ENCODE peak calls at places on chromosomes 13 and 19, in seven cellular contexts. Z is NCI-H446; V is CD8-positive, alpha-beta T cell; F is uterus; A is H54; H is lower lobe of right lung; Q is glutamatergic neuron. Y is an unnamed sample.
A peak's percentile ranks its signal among the peaks of the same experiment; 100 is the strongest.

GRCh38 chr13:80571346-80572307 is 230.7 kb upstream of the SPRY2 start:
- DNase-seq in H (no peak), V (no peak), F (no peak), A (no peak), Z (no peak), Q (no peak), Y (no peak)

GRCh38 chr19:805161-805561 is 7.9 kb downstream of the PTBP1 start:
- DNase-seq in F (no peak), Q (no peak), Z (no peak), A (no peak), H (no peak), V (no peak), Y (no peak)

GRCh38 chr19:18764591-18765051 is 26.5 kb downstream of the COMP start:
- DNase-seq in H (no peak), A (peak; percentile 83), Z (no peak), V (no peak), Q (peak; percentile 7), F (no peak), Y (no peak)

GRCh38 chr19:40806385-40807146 is 7.6 kb downstream of the EGLN2 start:
- DNase-seq in H (peak; percentile 83), Z (no peak), F (peak; percentile 89), A (peak; percentile 63), Q (peak; percentile 94), V (peak; percentile 85), Y (peak; percentile 90)

GRCh38 chr19:51192689-51193088 is 32.2 kb upstream of the CD33 start:
- DNase-seq in F (no peak), H (no peak), V (no peak), A (no peak), Q (no peak), Z (no peak), Y (no peak)

GRCh38 chr13:34521166-34521565 is 420.9 kb upstream of the NBEA start:
- DNase-seq in A (no peak), Z (no peak), Q (no peak), F (no peak), V (no peak), H (no peak), Y (no peak)

GRCh38 chr13:80054806-80055205 is 286.1 kb downstream of the SPRY2 start:
- DNase-seq in Q (no peak), F (no peak), A (no peak), H (no peak), Z (no peak), V (no peak), Y (no peak)

GRCh38 chr19:54465367-54466109 is 2.0 kb upstream of the LENG9 start:
- DNase-seq in Z (no peak), Q (no peak), H (peak; percentile 52), A (no peak), F (no peak), V (no peak), Y (no peak)

GRCh38 chr13:30898070-30898469 is 8.0 kb upstream of the MEDAG start:
- DNase-seq in Q (no peak), Z (no peak), F (no peak), V (no peak), A (no peak), H (no peak), Y (no peak)

GRCh38 chr13:40672310-40673060 is 6.0 kb upstream of the FOXO1 start:
- DNase-seq in V (no peak), Q (no peak), H (no peak), A (peak; percentile 32), Z (no peak), F (no peak), Y (peak; percentile 43)

GRCh38 chr13:41456768-41457588 is at the start of gene RGCC:
- DNase-seq in H (peak; percentile 93), V (peak; percentile 94), A (no peak), Q (peak; percentile 77), Z (peak; percentile 7), F (peak; percentile 46), Y (peak; percentile 36)

GRCh38 chr13:93549326-93549855 is 322.8 kb downstream of the GPC6 start:
- DNase-seq in V (no peak), Z (no peak), Q (no peak), A (no peak), F (no peak), H (no peak), Y (no peak)

GRCh38 chr19:18666304-18666703 is 17.2 kb upstream of the CRTC1 start:
- DNase-seq in A (no peak), Q (no peak), Z (no peak), F (no peak), H (no peak), V (no peak), Y (no peak)

GRCh38 chr19:41500443-41500842 is 57.5 kb downstream of the ERICH4 start:
- DNase-seq in H (no peak), A (no peak), Q (no peak), F (no peak), V (no peak), Z (no peak), Y (no peak)

GRCh38 chr13:40673061-40673397 is 6.6 kb upstream of the FOXO1 start:
- DNase-seq in A (no peak), V (no peak), Z (no peak), F (no peak), Q (no peak), H (no peak), Y (no peak)

GRCh38 chr13:52846567-52847321 is 1.7 kb downstream of the PCDH8 start:
- DNase-seq in V (no peak), Q (peak; percentile 74), A (no peak), Z (no peak), F (no peak), H (peak; percentile 62), Y (no peak)